ENCODE peak calls at places on chromosome 17, in six cellular contexts. P, B, G, V, Q and O are unnamed samples.

GRCh38 chr17:66397486-66397885 is 95.1 kb downstream of the PRKCA start:
- DNase-seq in V (no peak), B (no peak), P (no peak), G (no peak), Q (no peak), O (no peak)

GRCh38 chr17:48002920-48003685 is 32.2 kb downstream of the CDK5RAP3 start:
- DNase-seq in Q (no peak), P (no peak), V (no peak), B (no peak), G (no peak), O (no peak)

GRCh38 chr17:83203472-83204221 is 124.2 kb downstream of the METRNL start:
- DNase-seq in P (no peak), G (no peak), Q (peak; percentile 73), V (peak; percentile 8), B (peak; percentile 48), O (no peak)

GRCh38 chr17:8791910-8792270 is 7.3 kb downstream of the MFSD6L start:
- DNase-seq in B (no peak), G (no peak), P (no peak), Q (no peak), V (no peak), O (no peak)

GRCh38 chr17:42683407-42684031 is 1.2 kb downstream of the CNTNAP1 start:
- DNase-seq in G (no peak), Q (peak; percentile 82), V (no peak), B (peak; percentile 71), P (no peak), O (no peak)

GRCh38 chr17:42202696-42203095 is 8.4 kb upstream of the GHDC start:
- DNase-seq in B (no peak), Q (no peak), V (no peak), P (no peak), G (no peak), O (no peak)

GRCh38 chr17:27475981-27476895 is 20.0 kb downstream of the KSR1 start:
- DNase-seq in Q (no peak), P (no peak), B (no peak), G (no peak), V (no peak), O (no peak)

GRCh38 chr17:62948370-62948769 is 17.7 kb upstream of the TANC2 start:
- DNase-seq in V (no peak), Q (no peak), B (no peak), P (no peak), G (no peak), O (no peak)

GRCh38 chr17:8662973-8663372 is 32.4 kb upstream of the MYH10 start:
- DNase-seq in P (no peak), B (no peak), G (no peak), Q (no peak), V (no peak), O (no peak)

GRCh38 chr17:43661699-43662431 is at the start of gene MEOX1:
- DNase-seq in P (no peak), B (no peak), G (no peak), V (no peak), Q (no peak), O (no peak)

GRCh38 chr17:47192549-47192948 is 3.5 kb upstream of the CDC27 start:
- DNase-seq in V (no peak), Q (no peak), B (no peak), P (peak; percentile 21), G (peak; percentile 46), O (no peak)

GRCh38 chr17:11899494-11899893 is 97.8 kb downstream of the ZNF18 start:
- DNase-seq in Q (no peak), P (no peak), V (no peak), G (no peak), B (no peak), O (no peak)

GRCh38 chr17:32350662-32351418 is 883 bp downstream of the ZNF207 start:
- DNase-seq in P (peak; percentile 78), G (peak; percentile 58), V (no peak), Q (no peak), B (no peak), O (no peak)

GRCh38 chr17:70961341-70961740 is 792.0 kb downstream of the KCNJ2 start:
- DNase-seq in B (no peak), P (no peak), Q (no peak), G (no peak), V (no peak), O (no peak)

GRCh38 chr17:45231481-45232116 is 9.9 kb downstream of the FMNL1 start:
- DNase-seq in Q (peak; percentile 76), G (no peak), B (no peak), P (no peak), V (no peak), O (no peak)

GRCh38 chr17:78493455-78494188 is 83.6 kb downstream of the DNAH17 start:
- DNase-seq in P (no peak), V (no peak), Q (no peak), G (no peak), B (no peak), O (no peak)

GRCh38 chr17:1645207-1646171 is at the start of gene SCARF1:
- DNase-seq in G (no peak), Q (peak; percentile 80), P (no peak), B (peak; percentile 76), V (no peak), O (no peak)

GRCh38 chr17:17051791-17052461 is 9.7 kb downstream of the MPRIP start:
- DNase-seq in P (peak; percentile 74), V (no peak), G (no peak), B (peak; percentile 59), Q (peak; percentile 69), O (no peak)
- H3K27ac ChIP-seq in P (peak overlapping the region; percentile 12), V (peak overlapping the region; percentile 26), G (no peak overlapping the region), B (peak overlapping the region; percentile 60), Q (no peak overlapping the region), O (no peak overlapping the region)

DNA sequence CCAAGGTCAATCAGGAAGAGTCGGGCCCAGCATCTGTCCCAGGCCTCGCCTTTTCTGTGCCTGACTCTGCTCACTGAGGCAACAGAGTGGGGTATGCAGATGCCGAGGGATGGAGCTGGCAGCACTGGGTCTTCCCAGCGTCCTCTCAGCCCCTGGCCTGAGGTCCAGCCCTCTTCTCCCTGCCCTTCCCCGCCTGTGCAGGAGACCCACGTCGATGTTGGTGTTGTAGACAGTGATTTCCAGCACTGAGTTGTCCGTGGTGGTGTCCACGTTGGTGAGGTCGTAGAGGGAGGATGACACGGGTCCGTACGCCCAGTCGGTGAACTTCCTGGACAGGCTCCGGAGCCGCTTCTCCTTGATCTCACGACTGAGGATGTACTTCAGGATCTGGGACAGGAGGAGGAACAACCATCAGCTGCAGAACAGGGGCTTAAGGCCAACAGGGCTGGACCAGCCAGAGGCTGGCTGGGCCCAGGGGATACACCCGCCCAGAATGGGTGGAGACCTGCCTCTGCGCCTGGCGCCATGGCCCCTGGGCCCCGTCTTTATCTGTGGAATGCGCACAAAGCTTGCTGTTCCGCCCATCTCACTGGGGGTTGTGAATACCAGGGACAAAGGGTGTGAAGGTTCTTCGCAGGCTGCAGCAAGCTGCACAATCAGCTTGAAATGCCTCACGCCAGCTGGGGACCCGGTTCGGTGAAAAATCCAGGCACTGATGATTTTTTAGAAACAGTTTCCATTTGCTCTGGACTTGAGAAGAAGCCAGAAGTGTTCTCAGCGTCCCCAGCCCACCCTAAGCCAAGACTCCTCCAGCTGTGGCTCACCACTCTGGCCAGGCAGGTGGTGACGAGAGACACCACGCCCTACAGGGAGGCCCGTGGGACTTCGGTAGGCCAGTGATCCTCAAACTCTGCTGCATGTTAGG is 27.5 kb downstream of the TRPV3 start:
- DNase-seq in V (no peak), B (no peak), Q (peak; percentile 86), G (no peak), P (no peak), O (no peak)
- H3K27ac ChIP-seq in V (no peak overlapping the region), B (peak overlapping the region; percentile 65), Q (no peak overlapping the region), G (no peak overlapping the region), P (no peak overlapping the region), O (no peak overlapping the region)

GRCh38 chr17:75814900-75815373 is 29.3 kb downstream of the UNC13D start:
- DNase-seq in Q (peak; percentile 55), V (no peak), P (no peak), B (no peak), G (no peak), O (no peak)

GRCh38 chr17:75813081-75814020 is 28.7 kb downstream of the UNK start:
- DNase-seq in Q (peak; percentile 63), P (no peak), V (no peak), B (no peak), G (no peak), O (no peak)

GRCh38 chr17:75814021-75814395 is 29.4 kb downstream of the UNK start:
- DNase-seq in V (no peak), P (no peak), B (no peak), Q (no peak), G (no peak), O (no peak)

GRCh38 chr17:75816693-75817092 is 27.5 kb downstream of the UNC13D start:
- DNase-seq in B (no peak), V (no peak), P (no peak), Q (no peak), G (no peak), O (no peak)

GRCh38 chr17:75815399-75815798 is 28.8 kb downstream of the UNC13D start:
- DNase-seq in Q (no peak), V (no peak), G (no peak), B (no peak), P (no peak), O (no peak)
- H3K27ac ChIP-seq in Q (no peak overlapping the region), V (no peak overlapping the region), G (no peak overlapping the region), B (no peak overlapping the region), P (no peak overlapping the region), O (no peak overlapping the region)

DNA sequence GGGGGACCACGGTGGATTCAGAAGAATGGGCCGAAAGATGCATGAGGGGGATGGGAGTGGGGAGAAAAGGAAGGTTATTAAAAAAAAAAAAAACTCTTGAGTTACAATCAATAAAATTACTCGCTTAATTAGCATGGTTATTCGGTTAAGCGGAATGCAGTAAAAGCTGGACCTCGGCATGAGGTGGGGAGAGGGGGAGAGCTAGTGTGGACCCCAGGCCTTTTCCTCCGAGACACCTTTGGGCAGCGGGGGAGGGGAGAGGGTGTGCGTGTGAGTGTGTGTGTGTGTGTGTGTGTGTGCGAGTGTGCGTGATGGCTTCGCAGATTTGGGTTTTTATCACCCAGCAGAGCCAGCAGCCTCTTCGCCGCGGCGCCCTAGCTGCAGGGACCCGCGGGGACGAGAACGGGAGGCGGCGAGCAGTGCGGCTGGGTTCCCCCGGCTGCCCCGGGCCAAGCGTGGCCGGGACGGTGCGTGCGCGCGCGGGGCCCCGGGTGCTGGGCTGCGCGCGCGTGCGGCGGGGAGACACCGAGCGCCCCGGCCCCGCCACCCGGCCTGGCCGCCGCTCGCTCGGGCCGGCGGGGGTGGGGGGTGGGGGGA is 3.7 kb downstream of the BAHCC1 start:
- DNase-seq in Q (no peak), V (no peak), G (no peak), P (peak; percentile 48), B (no peak), O (no peak)
- H3K27ac ChIP-seq in Q (peak overlapping the region; percentile 87), V (peak overlapping the region; percentile 91), G (no peak overlapping the region), P (peak overlapping the region; percentile 95), B (peak overlapping the region; percentile 98), O (no peak overlapping the region)